ENCODE peak calls at places on chromosomes 13 and 19, in four cellular contexts. One of them, this sample, is unnamed.

GRCh38 chr13:110421696-110422395 is 114.8 kb downstream of the COL4A2 start:
- DNase-seq in PC-9: no peak
- DNase-seq in IMR-90: peak; percentile 90
- DNase-seq in K562: no peak
- DNase-seq in this sample: no peak

GRCh38 chr19:1243768-1244692 is 2.5 kb downstream of the ATP5F1D start:
- DNase-seq in IMR-90: peak; percentile 77
- DNase-seq in K562: peak; percentile 78
- DNase-seq in PC-9: peak; percentile 77
- DNase-seq in this sample: peak; percentile 67

GRCh38 chr13:46575321-46575721 is 22.4 kb downstream of the LRCH1 start:
- DNase-seq in K562: no peak
- DNase-seq in PC-9: no peak
- DNase-seq in IMR-90: peak; percentile 89
- DNase-seq in this sample: no peak

GRCh38 chr13:29905845-29906244 is 55.4 kb upstream of the UBL3 start:
- DNase-seq in IMR-90: peak; percentile 56
- DNase-seq in K562: no peak
- DNase-seq in PC-9: peak; percentile 58
- DNase-seq in this sample: peak; percentile 70

GRCh38 chr13:37047032-37047431 is 12.5 kb downstream of the SUPT20H start:
- DNase-seq in K562: no peak
- DNase-seq in PC-9: no peak
- DNase-seq in IMR-90: no peak
- DNase-seq in this sample: no peak

GRCh38 chr19:7562646-7563393 is 27.3 kb downstream of the PNPLA6 start:
- DNase-seq in IMR-90: no peak
- DNase-seq in K562: peak; percentile 69
- DNase-seq in PC-9: no peak
- DNase-seq in this sample: no peak

GRCh38 chr19:6737873-6738725 is 719 bp upstream of the GPR108 start:
- DNase-seq in K562: peak; percentile 64
- DNase-seq in IMR-90: peak; percentile 80
- DNase-seq in PC-9: peak; percentile 65
- DNase-seq in this sample: peak; percentile 74

GRCh38 chr13:96821381-96821780 is 172.9 kb downstream of the OXGR1 start:
- DNase-seq in PC-9: no peak
- DNase-seq in IMR-90: peak; percentile 12
- DNase-seq in K562: no peak
- DNase-seq in this sample: peak; percentile 10

GRCh38 chr19:6738726-6739389 is 622 bp upstream of the TRIP10 start:
- DNase-seq in IMR-90: peak; percentile 8
- DNase-seq in PC-9: peak; percentile 38
- DNase-seq in K562: no peak
- DNase-seq in this sample: peak; percentile 44

GRCh38 chr13:45705145-45705695 is 3.1 kb downstream of the CBY2 start:
- DNase-seq in IMR-90: no peak
- DNase-seq in K562: no peak
- DNase-seq in PC-9: no peak
- DNase-seq in this sample: no peak

GRCh38 chr19:7391218-7391670 is 42.5 kb downstream of the ARHGEF18 start:
- DNase-seq in PC-9: peak; percentile 74
- DNase-seq in IMR-90: peak; percentile 77
- DNase-seq in K562: no peak
- DNase-seq in this sample: peak; percentile 81

GRCh38 chr19:32322541-32322940 is 22.9 kb upstream of the ZNF507 start:
- DNase-seq in IMR-90: no peak
- DNase-seq in PC-9: peak; percentile 46
- DNase-seq in K562: no peak
- DNase-seq in this sample: no peak

GRCh38 chr19:47580397-47580796 is 7.4 kb upstream of the ZNF541 start:
- DNase-seq in IMR-90: no peak
- DNase-seq in PC-9: no peak
- DNase-seq in K562: no peak
- DNase-seq in this sample: no peak

GRCh38 chr19:43525836-43526771 is 897 bp downstream of the ETHE1 start:
- DNase-seq in PC-9: peak; percentile 26
- DNase-seq in IMR-90: peak; percentile 9
- DNase-seq in K562: no peak
- DNase-seq in this sample: peak; percentile 21

GRCh38 chr13:110412132-110412912 is 105.2 kb downstream of the COL4A2 start:
- DNase-seq in K562: peak; percentile 74
- DNase-seq in PC-9: peak; percentile 88
- DNase-seq in IMR-90: peak; percentile 100
- DNase-seq in this sample: peak; percentile 97

GRCh38 chr13:29948246-29948645 is 97.8 kb upstream of the UBL3 start:
- DNase-seq in PC-9: no peak
- DNase-seq in IMR-90: peak; percentile 87
- DNase-seq in K562: no peak
- DNase-seq in this sample: no peak

GRCh38 chr19:39848392-39848791 is 2.2 kb upstream of the FBL start:
- DNase-seq in PC-9: no peak
- DNase-seq in IMR-90: no peak
- DNase-seq in K562: no peak
- DNase-seq in this sample: no peak

GRCh38 chr13:90256746-90257145 is 1090.7 kb upstream of the MIR17HG start:
- DNase-seq in K562: no peak
- DNase-seq in IMR-90: no peak
- DNase-seq in PC-9: no peak
- DNase-seq in this sample: no peak

GRCh38 chr13:46866150-46866549 is 30.7 kb downstream of the HTR2A start:
- DNase-seq in IMR-90: peak; percentile 63
- DNase-seq in K562: no peak
- DNase-seq in PC-9: peak; percentile 2
- DNase-seq in this sample: peak; percentile 57

GRCh38 chr13:94305463-94305862 is 174.0 kb downstream of the DCT start:
- DNase-seq in IMR-90: peak; percentile 90
- DNase-seq in PC-9: no peak
- DNase-seq in K562: no peak
- DNase-seq in this sample: peak; percentile 91

GRCh38 chr19:21463449-21464105 is 41.8 kb upstream of the ZNF429 start:
- DNase-seq in IMR-90: no peak
- DNase-seq in PC-9: no peak
- DNase-seq in K562: peak; percentile 83
- DNase-seq in this sample: peak; percentile 69

GRCh38 chr19:32817913-32818476 is 51.6 kb downstream of the SLC7A9 start:
- DNase-seq in K562: no peak
- DNase-seq in IMR-90: no peak
- DNase-seq in PC-9: no peak
- DNase-seq in this sample: no peak

GRCh38 chr13:26377038-26377437 is 123.1 kb downstream of the CDK8 start:
- DNase-seq in PC-9: peak; percentile 1
- DNase-seq in IMR-90: peak; percentile 3
- DNase-seq in K562: peak; percentile 11
- DNase-seq in this sample: peak; percentile 4

GRCh38 chr19:13826652-13827235 is 31.5 kb downstream of the ZSWIM4 start:
- DNase-seq in PC-9: no peak
- DNase-seq in K562: no peak
- DNase-seq in IMR-90: no peak
- DNase-seq in this sample: no peak

GRCh38 chr13:47897411-47898050 is 103.5 kb downstream of the SUCLA2 start:
- DNase-seq in PC-9: peak; percentile 31
- DNase-seq in K562: no peak
- DNase-seq in IMR-90: peak; percentile 36
- DNase-seq in this sample: peak; percentile 71

GRCh38 chr13:36148436-36148835 is 17.3 kb upstream of the DCLK1 start:
- DNase-seq in K562: no peak
- DNase-seq in IMR-90: no peak
- DNase-seq in PC-9: no peak
- DNase-seq in this sample: no peak

GRCh38 chr19:42450314-42450934 is 7.7 kb upstream of the CXCL17 start:
- DNase-seq in PC-9: peak; percentile 78
- DNase-seq in IMR-90: peak; percentile 82
- DNase-seq in K562: peak; percentile 90
- DNase-seq in this sample: peak; percentile 82
- H3K4me2 ChIP-seq in PC-9: peak overlapping the region; percentile 54
- H3K4me2 ChIP-seq in IMR-90: no peak overlapping the region
- H3K4me2 ChIP-seq in K562: peak overlapping the region; percentile 51
- H3K4me2 ChIP-seq in this sample: no peak overlapping the region

DNA sequence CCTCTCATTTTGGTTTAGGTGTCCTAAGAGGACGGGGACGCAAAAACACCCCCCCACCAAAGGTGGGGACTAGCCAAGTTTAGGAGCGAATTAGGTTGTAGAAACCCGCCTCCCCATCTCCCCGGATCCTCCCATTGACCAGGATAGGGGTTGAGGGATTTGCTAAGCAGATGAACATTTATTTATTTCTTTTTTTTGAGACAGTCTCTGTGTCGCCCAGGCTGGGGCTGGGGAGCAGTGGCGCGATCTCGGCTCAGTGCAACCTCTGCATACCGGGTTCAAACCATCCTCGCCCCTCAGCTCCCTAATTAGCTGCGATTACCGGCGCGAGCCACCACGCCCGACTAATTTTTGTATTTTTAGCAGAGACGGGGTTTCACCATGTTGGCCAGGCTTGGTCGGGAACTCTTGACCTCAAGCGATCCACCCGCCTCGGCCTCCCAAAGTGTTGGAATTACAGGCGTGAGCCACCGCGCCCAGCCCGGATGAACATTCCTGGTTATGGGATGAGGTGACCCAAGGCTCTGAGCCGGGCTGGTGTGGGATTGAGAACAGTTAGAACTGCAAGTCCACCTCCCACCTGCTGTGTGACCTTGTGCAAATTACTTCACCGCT is 934 bp downstream of the PPP2R1A start:
- DNase-seq in PC-9: peak; percentile 5
- DNase-seq in K562: no peak
- DNase-seq in IMR-90: peak; percentile 46
- DNase-seq in this sample: peak; percentile 43
- H2AFZ ChIP-seq in PC-9: peak overlapping the region; percentile 91
- H2AFZ ChIP-seq in K562: peak overlapping the region; percentile 97
- H2AFZ ChIP-seq in IMR-90: peak overlapping the region; percentile 100
- H2AFZ ChIP-seq in this sample: peak overlapping the region; percentile 85

GRCh38 chr13:33671560-33671959 is 146.4 kb upstream of the RFC3 start:
- DNase-seq in PC-9: no peak
- DNase-seq in IMR-90: no peak
- DNase-seq in K562: no peak
- DNase-seq in this sample: no peak
- TF ChIP-seq CTCF in PC-9: no peak
- TF ChIP-seq CTCF in IMR-90: no peak
- TF ChIP-seq CTCF in K562: no peak
- TF ChIP-seq CTCF in this sample: no peak

GRCh38 chr19:49132974-49133609 is 13.7 kb downstream of the PPFIA3 start:
- DNase-seq in K562: peak; percentile 47
- DNase-seq in PC-9: no peak
- DNase-seq in IMR-90: no peak
- DNase-seq in this sample: no peak
- H3K4me2 ChIP-seq in K562: peak overlapping the region; percentile 62
- H3K4me2 ChIP-seq in PC-9: no peak overlapping the region
- H3K4me2 ChIP-seq in IMR-90: peak overlapping the region; percentile 37
- H3K4me2 ChIP-seq in this sample: peak overlapping the region; percentile 29

DNA sequence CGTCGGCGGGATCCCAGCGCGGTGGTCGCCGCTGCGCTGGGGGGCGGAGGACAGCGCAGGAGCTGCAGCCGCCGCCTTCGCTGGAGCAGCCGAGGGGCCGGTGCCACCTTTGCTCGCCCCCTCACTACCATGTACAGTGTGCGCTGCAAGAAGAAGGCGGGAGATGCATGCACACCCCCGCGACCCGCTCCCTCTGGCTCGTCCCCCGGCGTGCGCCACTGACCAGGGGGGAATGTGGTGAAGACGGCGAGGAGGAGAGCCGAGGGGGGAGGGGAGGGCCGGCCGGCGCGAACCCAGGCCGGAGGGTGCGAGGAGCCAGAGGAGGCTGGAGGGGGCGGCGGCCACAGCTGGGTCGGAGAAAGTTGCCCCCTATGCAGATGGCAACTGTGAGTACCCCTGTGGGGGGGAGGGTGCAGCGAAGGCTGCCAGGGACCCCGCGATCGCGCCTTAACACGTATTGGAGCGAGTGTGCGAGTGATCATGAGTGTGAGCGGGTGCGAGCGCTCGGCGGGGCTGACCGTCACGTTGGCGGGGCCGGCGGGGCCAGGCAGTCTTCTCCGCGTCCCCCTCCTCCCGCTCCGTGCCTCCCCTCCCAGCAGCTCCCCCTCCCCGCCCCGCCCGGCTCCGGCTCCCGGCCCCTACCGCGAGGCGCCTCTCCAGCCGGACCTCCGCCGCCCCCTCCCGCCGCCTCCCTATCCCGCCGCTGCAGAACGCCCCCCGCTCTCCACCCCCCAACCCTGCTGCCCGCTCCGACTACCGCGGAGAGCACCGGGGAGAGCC is 843 bp downstream of the SLITRK5 start:
- DNase-seq in K562: no peak
- DNase-seq in PC-9: no peak
- DNase-seq in IMR-90: no peak
- DNase-seq in this sample: no peak
- H2AFZ ChIP-seq in K562: no peak overlapping the region
- H2AFZ ChIP-seq in PC-9: peak overlapping the region; percentile 75
- H2AFZ ChIP-seq in IMR-90: peak overlapping the region; percentile 88
- H2AFZ ChIP-seq in this sample: peak overlapping the region; percentile 92

DNA sequence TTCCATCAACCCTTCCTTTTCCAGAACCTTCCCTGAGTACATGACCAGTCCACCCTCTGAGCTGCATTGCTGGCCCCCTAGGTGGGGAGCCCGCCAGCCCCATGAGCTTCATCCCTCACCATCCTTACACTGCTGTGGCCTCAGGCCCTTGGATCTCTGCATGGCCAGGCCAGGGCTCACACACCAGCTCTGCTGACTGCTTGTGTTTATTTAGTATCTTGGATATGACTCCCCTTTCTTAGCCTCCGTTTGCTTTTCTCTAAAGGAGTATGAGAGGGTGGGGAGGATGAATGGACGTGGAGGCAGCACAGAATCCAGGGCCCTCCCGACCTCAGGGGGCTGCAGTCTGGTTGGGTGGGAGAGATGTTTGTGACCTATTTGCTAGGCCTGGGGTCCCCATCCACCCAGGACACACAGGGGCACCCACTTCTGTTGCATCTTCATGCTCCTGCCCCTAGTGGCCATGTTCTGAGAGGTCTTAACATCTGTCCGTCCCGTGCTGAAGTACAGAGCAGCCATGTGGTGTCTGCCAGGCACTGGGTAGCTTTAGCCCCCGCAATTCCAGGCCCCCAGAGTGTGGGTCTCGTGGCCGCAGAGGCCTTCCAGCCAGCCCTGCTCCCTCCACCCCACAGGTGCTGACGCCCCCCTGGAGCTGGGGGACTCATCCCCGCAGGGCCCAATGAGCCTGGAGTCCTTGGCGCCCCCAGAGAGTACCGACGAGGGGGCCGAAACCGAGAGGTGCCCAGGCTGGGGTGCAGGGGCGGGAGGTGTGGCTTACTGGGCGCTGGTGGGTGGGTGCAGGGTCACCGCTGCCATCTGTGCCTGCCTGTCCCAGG is 13.0 kb downstream of the ARHGEF1 start:
- DNase-seq in PC-9: no peak
- DNase-seq in IMR-90: no peak
- DNase-seq in K562: no peak
- DNase-seq in this sample: no peak
- TF ChIP-seq CTCF in PC-9: peak; percentile 45
- TF ChIP-seq CTCF in IMR-90: peak; percentile 7
- TF ChIP-seq CTCF in K562: peak; percentile 47
- TF ChIP-seq CTCF in this sample: no peak

This sample was measured in mammary epithelial cell.